ENCODE peak calls at places on chromosome 17, in six cellular contexts. T is right atrium auricular region; I is CD4-positive, alpha-beta T cell; D is stimulated activated CD4-positive, alpha-beta T cell treated with anti-CD3 and anti-CD28 coated beads, Interleukin-2, amount 100 ng/mL, for 48 hours; P is natural killer cell; U is adrenal gland. N is an unnamed sample.

GRCh38 chr17:142876-143784 is 5.8 kb downstream of the SCGB1C2 start:
- DNase-seq in T (peak), I (no peak), D (no peak), P (no peak), U (peak), N (no peak)

GRCh38 chr17:193841-194806 is 12.7 kb upstream of the DOC2B start:
- DNase-seq in T (no peak), I (no peak), D (no peak), P (no peak), U (no peak), N (no peak)

GRCh38 chr17:44804301-44805061 is 25.6 kb downstream of the GJC1 start:
- DNase-seq in T (no peak), I (no peak), D (no peak), P (no peak), U (no peak), N (no peak)

GRCh38 chr17:81870155-81870977 is 771 bp downstream of the ARHGDIA start:
- DNase-seq in T (no peak), I (no peak), D (no peak), P (peak), U (no peak), N (peak)

GRCh38 chr17:34619687-34620217 is 40.4 kb downstream of the TMEM132E start:
- DNase-seq in T (no peak), I (no peak), D (no peak), P (no peak), U (no peak), N (no peak)

GRCh38 chr17:80353718-80354275 is 61.2 kb upstream of the ENDOV start:
- DNase-seq in T (no peak), I (no peak), D (no peak), P (no peak), U (no peak), N (no peak)

GRCh38 chr17:55513885-55514590 is 2.8 kb upstream of the SMIM36 start:
- DNase-seq in T (peak), I (peak), D (peak), P (peak), U (peak), N (peak)

GRCh38 chr17:80101160-80101945 is at the start of gene GAA:
- DNase-seq in T (peak), I (peak), D (peak), P (peak), U (peak), N (peak)

GRCh38 chr17:7857724-7858486 is at the start of gene CYB5D1:
- DNase-seq in T (peak), I (peak), D (peak), P (peak), U (peak), N (peak)

GRCh38 chr17:47950448-47950847 is 7.2 kb downstream of the PRR15L start:
- DNase-seq in T (no peak), I (no peak), D (no peak), P (no peak), U (no peak), N (no peak)

GRCh38 chr17:17134952-17135340 is 71.2 kb downstream of the PLD6 start:
- DNase-seq in T (no peak), I (no peak), D (no peak), P (no peak), U (no peak), N (no peak)

GRCh38 chr17:57528084-57528451 is 217.0 kb downstream of the CCDC182 start:
- DNase-seq in T (no peak), I (no peak), D (no peak), P (no peak), U (no peak), N (no peak)

GRCh38 chr17:979539-980405 is at the start of gene NXN:
- DNase-seq in T (peak), I (peak), D (peak), P (peak), U (peak), N (peak)

GRCh38 chr17:33651631-33652030 is 358.5 kb upstream of the ASIC2 start:
- DNase-seq in T (no peak), I (no peak), D (no peak), P (no peak), U (no peak), N (no peak)

GRCh38 chr17:19304209-19304608 is 58.3 kb downstream of the B9D1 start:
- DNase-seq in T (peak), I (no peak), D (no peak), P (no peak), U (peak), N (no peak)

GRCh38 chr17:31416503-31416923 is 25.0 kb downstream of the RAB11FIP4 start:
- DNase-seq in T (no peak), I (no peak), D (no peak), P (no peak), U (no peak), N (no peak)

GRCh38 chr17:56880571-56880970 is 33.3 kb downstream of the TRIM25 start:
- DNase-seq in T (no peak), I (no peak), D (no peak), P (no peak), U (no peak), N (no peak)

GRCh38 chr17:17890773-17891759 is 54.3 kb upstream of the SREBF1 start:
- DNase-seq in T (no peak), I (peak), D (peak), P (no peak), U (peak), N (peak)

GRCh38 chr17:68437979-68438877 is 19.1 kb downstream of the WIPI1 start:
- DNase-seq in T (no peak), I (no peak), D (no peak), P (peak), U (no peak), N (no peak)

GRCh38 chr17:46908352-46908751 is 14.6 kb upstream of the GOSR2 start:
- DNase-seq in T (no peak), I (no peak), D (no peak), P (no peak), U (no peak), N (no peak)

GRCh38 chr17:72123964-72124791 is 3.4 kb downstream of the SOX9 start:
- DNase-seq in T (no peak), I (no peak), D (no peak), P (no peak), U (no peak), N (no peak)

GRCh38 chr17:42142371-42142896 is 12.4 kb downstream of the RAB5C start:
- DNase-seq in T (no peak), I (no peak), D (no peak), P (no peak), U (no peak), N (no peak)

GRCh38 chr17:40101367-40102210 is 1.2 kb upstream of the NR1D1 start:
- DNase-seq in T (no peak), I (no peak), D (no peak), P (no peak), U (no peak), N (no peak)

GRCh38 chr17:82298538-82299421 is 18.6 kb downstream of the CD7 start:
- DNase-seq in T (no peak), I (no peak), D (no peak), P (no peak), U (no peak), N (no peak)

GRCh38 chr17:16911141-16911937 is 60.6 kb downstream of the TNFRSF13B start:
- DNase-seq in T (peak), I (no peak), D (no peak), P (no peak), U (no peak), N (no peak)

GRCh38 chr17:70597774-70598173 is 428.4 kb downstream of the KCNJ2 start:
- DNase-seq in T (no peak), I (no peak), D (no peak), P (no peak), U (no peak), N (no peak)

GRCh38 chr17:57810740-57811632 is 38.9 kb downstream of the MRPS23 start:
- DNase-seq in T (no peak), I (no peak), D (no peak), P (no peak), U (peak), N (no peak)

GRCh38 chr17:76725580-76726230 is 701 bp downstream of the JMJD6 start:
- DNase-seq in T (peak), I (peak), D (peak), P (peak), U (peak), N (peak)

GRCh38 chr17:63140255-63140654 is 174.2 kb downstream of the TANC2 start:
- DNase-seq in T (no peak), I (no peak), D (no peak), P (no peak), U (peak), N (peak)

GRCh38 chr17:17580662-17581470 is 10.6 kb downstream of the PEMT start:
- DNase-seq in T (no peak), I (no peak), D (no peak), P (no peak), U (no peak), N (no peak)

GRCh38 chr17:29714146-29714545 is 91.4 kb upstream of the CORO6 start:
- DNase-seq in T (no peak), I (no peak), D (no peak), P (no peak), U (no peak), N (no peak)

GRCh38 chr17:82449136-82449882 is 1.2 kb downstream of the CYBC1 start:
- DNase-seq in T (no peak), I (peak), D (peak), P (peak), U (peak), N (peak)

GRCh38 chr17:81322271-81323082 is 27.4 kb upstream of the SLC38A10 start:
- DNase-seq in T (no peak), I (no peak), D (peak), P (no peak), U (no peak), N (no peak)

GRCh38 chr17:50830994-50831393 is 4.4 kb upstream of the WFIKKN2 start:
- DNase-seq in T (no peak), I (no peak), D (no peak), P (no peak), U (no peak), N (no peak)

GRCh38 chr17:19384723-19385391 is 2.1 kb downstream of the MFAP4 start:
- DNase-seq in T (peak), I (no peak), D (no peak), P (no peak), U (peak), N (no peak)

GRCh38 chr17:56009795-56010715 is 143.2 kb upstream of the ANKFN1 start:
- DNase-seq in T (no peak), I (no peak), D (no peak), P (no peak), U (no peak), N (no peak)

N was measured in stimulated activated naive B cell treated with anti-CD40 and anti-IgM and Interleukin-4, amounts not matched to agents 10 μg/mL and 1 μg/mL and 100 μg/mL, for 72 hours.